ENCODE peak calls at places on chromosomes 16 and 17, in four cellular contexts. Q is astrocyte; D is naive thymus-derived CD4-positive, alpha-beta T cell; N is AG10803. G is an unnamed sample.

GRCh38 chr17:70184770-70185169 is 15.4 kb downstream of the KCNJ2 start:
- DNase-seq in Q (peak), N (peak), D (no peak), G (no peak)

GRCh38 chr16:86899156-86899555 is 320.8 kb downstream of the FOXL1 start:
- DNase-seq in D (no peak), Q (no peak), N (no peak), G (no peak)

GRCh38 chr17:61393904-61394629 is 5.6 kb upstream of the TBX2 start:
- DNase-seq in Q (peak), N (no peak), D (no peak), G (no peak)

GRCh38 chr17:12522743-12523181 is 142.9 kb upstream of the MYOCD start:
- DNase-seq in N (peak), Q (peak), D (no peak), G (no peak)

GRCh38 chr17:48488548-48489106 is 42.2 kb downstream of the HOXB1 start:
- DNase-seq in D (no peak), N (no peak), Q (no peak), G (no peak)

GRCh38 chr17:46193246-46193625 is at the start of gene KANSL1:
- DNase-seq in N (peak), D (peak), Q (peak), G (peak)

GRCh38 chr17:68509151-68510057 is 2.8 kb upstream of the PRKAR1A start:
- DNase-seq in Q (no peak), N (no peak), D (no peak), G (peak)

GRCh38 chr17:74601944-74602572 is 10.0 kb upstream of the CD300LD start:
- DNase-seq in D (no peak), N (peak), Q (no peak), G (peak)

GRCh38 chr17:37642706-37643105 is 540 bp downstream of the DDX52 start:
- DNase-seq in N (peak), Q (peak), D (no peak), G (peak)

GRCh38 chr16:71789136-71789535 is 19.5 kb downstream of the AP1G1 start:
- DNase-seq in N (no peak), Q (no peak), D (no peak), G (no peak)

GRCh38 chr16:5633845-5634440 is 536.3 kb upstream of the EEF2KMT start:
- DNase-seq in N (no peak), Q (no peak), D (no peak), G (peak)

GRCh38 chr16:84879569-84880487 is 60.0 kb downstream of the CRISPLD2 start:
- DNase-seq in D (no peak), Q (no peak), N (no peak), G (no peak)

GRCh38 chr17:73292031-73292531 is 19.7 kb downstream of the CDC42EP4 start:
- DNase-seq in D (no peak), N (peak), Q (peak), G (no peak)
- H3K4me3 ChIP-seq in D (no peak), N (peak), Q (peak), G (no peak)

GRCh38 chr17:39195568-39196160 is 1.8 kb downstream of the CACNB1 start:
- DNase-seq in N (no peak), Q (peak), D (no peak), G (peak)
- H3K4me3 ChIP-seq in N (peak), Q (peak), D (peak), G (peak)

GRCh38 chr16:56643080-56643778 is 4.8 kb downstream of the MT1A start:
- DNase-seq in N (peak), Q (peak), D (peak), G (peak)
- H3K4me3 ChIP-seq in N (peak), Q (no peak), D (peak), G (peak)

DNA sequence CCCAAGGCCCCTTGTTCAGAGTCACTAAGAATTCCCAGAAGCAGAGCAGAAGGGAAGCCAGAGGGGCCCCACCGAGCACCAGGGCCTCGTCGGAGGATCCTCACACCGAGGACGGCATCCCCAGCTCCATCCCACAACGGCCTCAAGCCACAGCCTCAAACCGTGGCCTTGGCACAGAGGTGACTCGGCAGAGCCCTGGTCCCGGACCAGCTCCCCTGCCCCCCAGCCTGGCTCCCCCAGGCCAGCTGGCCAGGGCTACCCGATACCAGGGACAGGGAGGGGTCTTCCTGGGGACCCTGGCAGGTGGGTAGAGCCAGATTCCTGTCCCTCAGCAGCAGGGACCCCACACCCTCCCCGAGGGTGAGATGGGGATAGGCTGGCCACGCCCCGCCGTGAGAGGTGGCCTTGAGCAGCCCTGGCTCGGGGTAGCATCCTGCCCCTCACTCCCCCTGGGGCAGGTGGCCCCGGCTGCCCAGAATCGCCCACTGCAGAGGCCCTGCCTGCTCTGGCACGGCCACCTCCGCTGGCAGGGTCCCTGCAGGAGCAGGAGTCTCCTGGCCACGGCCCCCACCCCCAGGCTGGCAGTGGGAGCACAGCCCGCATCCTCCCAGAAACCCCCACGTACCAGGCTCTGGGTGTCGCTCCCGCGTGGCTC is 5.6 kb upstream of the PVALEF start:
- DNase-seq in Q (no peak), D (no peak), N (no peak), G (no peak)
- H3K4me3 ChIP-seq in Q (no peak), D (no peak), N (no peak), G (no peak)

GRCh38 chr16:2155091-2156024 is at the start of gene TRAF7:
- DNase-seq in D (peak), N (peak), Q (peak), G (peak)
- H3K4me3 ChIP-seq in D (peak), N (peak), Q (peak), G (peak)

GRCh38 chr16:68084504-68085258 is 489 bp upstream of the NFATC3 start:
- DNase-seq in N (peak), D (peak), Q (peak), G (peak)

GRCh38 chr16:68083239-68083781 is 1.9 kb upstream of the NFATC3 start:
- DNase-seq in D (no peak), N (no peak), Q (no peak), G (no peak)

GRCh38 chr16:68082596-68083238 is 2.5 kb upstream of the NFATC3 start:
- DNase-seq in D (no peak), Q (no peak), N (no peak), G (no peak)

GRCh38 chr16:68085259-68086071 is at the start of gene NFATC3:
- DNase-seq in Q (peak), N (peak), D (peak), G (peak)

DNA sequence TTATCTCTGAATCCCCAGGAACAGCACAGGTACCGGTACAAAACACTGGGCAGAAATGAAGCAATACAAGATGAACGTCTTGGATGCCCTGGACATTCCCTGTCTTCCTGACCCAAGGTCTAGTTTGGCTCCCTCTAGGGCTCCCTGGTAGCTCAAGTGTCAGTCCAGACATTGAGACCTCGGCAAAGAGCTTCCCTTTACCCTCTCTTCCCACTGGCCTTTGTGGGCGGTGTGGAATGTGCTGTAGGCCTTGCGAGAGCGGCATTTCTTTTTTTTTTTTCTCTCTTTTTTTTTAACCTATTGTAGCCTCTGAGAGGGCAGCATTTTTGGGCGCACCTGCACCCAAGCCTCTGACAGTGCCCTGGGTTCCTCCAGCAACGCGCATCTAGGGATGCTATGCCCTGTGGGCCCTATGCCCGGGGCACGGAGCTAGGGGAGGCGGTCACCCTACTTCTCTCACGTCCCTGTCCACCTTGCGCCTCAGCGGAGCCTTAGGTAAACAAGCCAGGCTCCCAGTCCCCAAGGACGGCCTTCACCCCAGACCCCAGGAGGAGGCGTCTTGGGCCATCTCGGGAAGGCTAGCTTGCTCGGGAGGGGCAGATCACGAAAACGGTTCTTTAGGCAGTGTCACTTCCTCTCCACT is 1.2 kb upstream of the NFATC3 start:
- DNase-seq in N (peak), Q (peak), D (no peak), G (no peak)
- H3K4me3 ChIP-seq in N (peak), Q (peak), D (peak), G (peak)